ENCODE peak calls at places on chromosomes 5 and 9, in ten cellular contexts. One of them, this sample, is unnamed.

GRCh38 chr9:91422832-91423711 is 560 bp downstream of the NFIL3 start:
- DNase-seq in activated naive CD4-positive, alpha-beta T cell treated with anti-CD3 and anti-CD28 coated beads for 36 hours: peak
- DNase-seq in anterior cingulate cortex: peak
- DNase-seq in upper lobe of left lung: peak
- DNase-seq in GOT3: no peak
- DNase-seq in endothelial cell: peak
- DNase-seq in CD4-positive, CD25-positive, alpha-beta regulatory T cell: peak
- DNase-seq in GM12892: peak
- DNase-seq in GM10248: peak
- DNase-seq in HFFc6: peak
- DNase-seq in this sample: peak

GRCh38 chr5:137497396-137498290 is 1.5 kb downstream of the SPOCK1 start:
- DNase-seq in GM12892: no peak
- DNase-seq in CD4-positive, CD25-positive, alpha-beta regulatory T cell: no peak
- DNase-seq in activated naive CD4-positive, alpha-beta T cell treated with anti-CD3 and anti-CD28 coated beads for 36 hours: no peak
- DNase-seq in endothelial cell: no peak
- DNase-seq in anterior cingulate cortex: no peak
- DNase-seq in GM10248: no peak
- DNase-seq in HFFc6: peak
- DNase-seq in GOT3: no peak
- DNase-seq in upper lobe of left lung: no peak
- DNase-seq in this sample: no peak

GRCh38 chr5:568061-568781 is 43.9 kb upstream of the CEP72 start:
- DNase-seq in activated naive CD4-positive, alpha-beta T cell treated with anti-CD3 and anti-CD28 coated beads for 36 hours: no peak
- DNase-seq in GM10248: no peak
- DNase-seq in CD4-positive, CD25-positive, alpha-beta regulatory T cell: no peak
- DNase-seq in anterior cingulate cortex: no peak
- DNase-seq in GM12892: no peak
- DNase-seq in endothelial cell: no peak
- DNase-seq in HFFc6: no peak
- DNase-seq in upper lobe of left lung: no peak
- DNase-seq in GOT3: no peak
- DNase-seq in this sample: peak

GRCh38 chr9:26856413-26857032 is 36.1 kb downstream of the CAAP1 start:
- DNase-seq in endothelial cell: peak
- DNase-seq in anterior cingulate cortex: no peak
- DNase-seq in GM10248: peak
- DNase-seq in CD4-positive, CD25-positive, alpha-beta regulatory T cell: peak
- DNase-seq in GOT3: no peak
- DNase-seq in GM12892: no peak
- DNase-seq in HFFc6: peak
- DNase-seq in upper lobe of left lung: no peak
- DNase-seq in activated naive CD4-positive, alpha-beta T cell treated with anti-CD3 and anti-CD28 coated beads for 36 hours: peak
- DNase-seq in this sample: peak

GRCh38 chr5:160105686-160106085 is 13.6 kb downstream of the PWWP2A start:
- DNase-seq in GM12892: no peak
- DNase-seq in anterior cingulate cortex: no peak
- DNase-seq in CD4-positive, CD25-positive, alpha-beta regulatory T cell: peak
- DNase-seq in upper lobe of left lung: no peak
- DNase-seq in endothelial cell: no peak
- DNase-seq in GOT3: no peak
- DNase-seq in GM10248: peak
- DNase-seq in HFFc6: no peak
- DNase-seq in activated naive CD4-positive, alpha-beta T cell treated with anti-CD3 and anti-CD28 coated beads for 36 hours: no peak
- DNase-seq in this sample: no peak

GRCh38 chr9:103734471-103734870 is 359.6 kb upstream of the SMC2 start:
- DNase-seq in HFFc6: no peak
- DNase-seq in CD4-positive, CD25-positive, alpha-beta regulatory T cell: no peak
- DNase-seq in anterior cingulate cortex: no peak
- DNase-seq in GOT3: no peak
- DNase-seq in upper lobe of left lung: no peak
- DNase-seq in GM12892: no peak
- DNase-seq in GM10248: no peak
- DNase-seq in endothelial cell: no peak
- DNase-seq in activated naive CD4-positive, alpha-beta T cell treated with anti-CD3 and anti-CD28 coated beads for 36 hours: no peak
- DNase-seq in this sample: no peak

GRCh38 chr9:137463931-137464290 is 4.8 kb upstream of the NSMF start:
- DNase-seq in CD4-positive, CD25-positive, alpha-beta regulatory T cell: no peak
- DNase-seq in GM10248: no peak
- DNase-seq in anterior cingulate cortex: no peak
- DNase-seq in GM12892: no peak
- DNase-seq in endothelial cell: no peak
- DNase-seq in HFFc6: no peak
- DNase-seq in activated naive CD4-positive, alpha-beta T cell treated with anti-CD3 and anti-CD28 coated beads for 36 hours: no peak
- DNase-seq in GOT3: no peak
- DNase-seq in upper lobe of left lung: no peak
- DNase-seq in this sample: no peak

GRCh38 chr5:67405755-67406154 is 209.2 kb upstream of the CD180 start:
- DNase-seq in GM12892: no peak
- DNase-seq in GM10248: no peak
- DNase-seq in HFFc6: no peak
- DNase-seq in activated naive CD4-positive, alpha-beta T cell treated with anti-CD3 and anti-CD28 coated beads for 36 hours: no peak
- DNase-seq in endothelial cell: no peak
- DNase-seq in upper lobe of left lung: no peak
- DNase-seq in anterior cingulate cortex: no peak
- DNase-seq in CD4-positive, CD25-positive, alpha-beta regulatory T cell: no peak
- DNase-seq in GOT3: no peak
- DNase-seq in this sample: no peak

GRCh38 chr5:91474201-91474600 is 91.1 kb upstream of the ARRDC3 start:
- DNase-seq in anterior cingulate cortex: no peak
- DNase-seq in upper lobe of left lung: no peak
- DNase-seq in GM12892: no peak
- DNase-seq in GM10248: no peak
- DNase-seq in CD4-positive, CD25-positive, alpha-beta regulatory T cell: no peak
- DNase-seq in endothelial cell: no peak
- DNase-seq in activated naive CD4-positive, alpha-beta T cell treated with anti-CD3 and anti-CD28 coated beads for 36 hours: no peak
- DNase-seq in HFFc6: no peak
- DNase-seq in GOT3: no peak
- DNase-seq in this sample: no peak

GRCh38 chr5:141654298-141654697 is 3.1 kb upstream of the FCHSD1 start:
- DNase-seq in upper lobe of left lung: no peak
- DNase-seq in endothelial cell: no peak
- DNase-seq in GM12892: no peak
- DNase-seq in CD4-positive, CD25-positive, alpha-beta regulatory T cell: no peak
- DNase-seq in activated naive CD4-positive, alpha-beta T cell treated with anti-CD3 and anti-CD28 coated beads for 36 hours: no peak
- DNase-seq in HFFc6: peak
- DNase-seq in anterior cingulate cortex: no peak
- DNase-seq in GM10248: no peak
- DNase-seq in GOT3: no peak
- DNase-seq in this sample: no peak

GRCh38 chr5:167030500-167031120 is 1260.8 kb upstream of the WWC1 start:
- DNase-seq in GM12892: no peak
- DNase-seq in CD4-positive, CD25-positive, alpha-beta regulatory T cell: no peak
- DNase-seq in endothelial cell: peak
- DNase-seq in anterior cingulate cortex: no peak
- DNase-seq in activated naive CD4-positive, alpha-beta T cell treated with anti-CD3 and anti-CD28 coated beads for 36 hours: no peak
- DNase-seq in GM10248: peak
- DNase-seq in GOT3: no peak
- DNase-seq in upper lobe of left lung: no peak
- DNase-seq in HFFc6: no peak
- DNase-seq in this sample: no peak

GRCh38 chr5:98827161-98827560 is 53.7 kb downstream of the RGMB start:
- DNase-seq in anterior cingulate cortex: no peak
- DNase-seq in GM12892: no peak
- DNase-seq in HFFc6: peak
- DNase-seq in upper lobe of left lung: no peak
- DNase-seq in GM10248: no peak
- DNase-seq in GOT3: no peak
- DNase-seq in CD4-positive, CD25-positive, alpha-beta regulatory T cell: peak
- DNase-seq in activated naive CD4-positive, alpha-beta T cell treated with anti-CD3 and anti-CD28 coated beads for 36 hours: peak
- DNase-seq in endothelial cell: peak
- DNase-seq in this sample: no peak

GRCh38 chr9:33076360-33077004 is at the start of gene SMU1:
- DNase-seq in anterior cingulate cortex: peak
- DNase-seq in HFFc6: peak
- DNase-seq in GM10248: peak
- DNase-seq in CD4-positive, CD25-positive, alpha-beta regulatory T cell: peak
- DNase-seq in activated naive CD4-positive, alpha-beta T cell treated with anti-CD3 and anti-CD28 coated beads for 36 hours: peak
- DNase-seq in upper lobe of left lung: peak
- DNase-seq in GOT3: peak
- DNase-seq in endothelial cell: peak
- DNase-seq in GM12892: peak
- DNase-seq in this sample: peak

GRCh38 chr5:169831331-169831730 is 149.0 kb downstream of the INSYN2B start:
- DNase-seq in activated naive CD4-positive, alpha-beta T cell treated with anti-CD3 and anti-CD28 coated beads for 36 hours: no peak
- DNase-seq in GM10248: no peak
- DNase-seq in GOT3: no peak
- DNase-seq in CD4-positive, CD25-positive, alpha-beta regulatory T cell: no peak
- DNase-seq in anterior cingulate cortex: no peak
- DNase-seq in GM12892: no peak
- DNase-seq in upper lobe of left lung: no peak
- DNase-seq in endothelial cell: no peak
- DNase-seq in HFFc6: no peak
- DNase-seq in this sample: no peak

GRCh38 chr5:142096382-142096781 is 12.2 kb upstream of the NDFIP1 start:
- DNase-seq in HFFc6: no peak
- DNase-seq in anterior cingulate cortex: no peak
- DNase-seq in GM10248: no peak
- DNase-seq in activated naive CD4-positive, alpha-beta T cell treated with anti-CD3 and anti-CD28 coated beads for 36 hours: no peak
- DNase-seq in CD4-positive, CD25-positive, alpha-beta regulatory T cell: no peak
- DNase-seq in endothelial cell: no peak
- DNase-seq in GOT3: no peak
- DNase-seq in GM12892: no peak
- DNase-seq in upper lobe of left lung: no peak
- DNase-seq in this sample: no peak

GRCh38 chr5:14138608-14139540 is 4.3 kb upstream of the TRIO start:
- DNase-seq in activated naive CD4-positive, alpha-beta T cell treated with anti-CD3 and anti-CD28 coated beads for 36 hours: no peak
- DNase-seq in HFFc6: no peak
- DNase-seq in upper lobe of left lung: no peak
- DNase-seq in GM12892: no peak
- DNase-seq in GM10248: no peak
- DNase-seq in GOT3: no peak
- DNase-seq in anterior cingulate cortex: no peak
- DNase-seq in endothelial cell: no peak
- DNase-seq in CD4-positive, CD25-positive, alpha-beta regulatory T cell: no peak
- DNase-seq in this sample: no peak

GRCh38 chr5:32771037-32771436 is 59.9 kb downstream of the NPR3 start:
- DNase-seq in activated naive CD4-positive, alpha-beta T cell treated with anti-CD3 and anti-CD28 coated beads for 36 hours: no peak
- DNase-seq in GOT3: no peak
- DNase-seq in GM10248: no peak
- DNase-seq in HFFc6: no peak
- DNase-seq in GM12892: no peak
- DNase-seq in CD4-positive, CD25-positive, alpha-beta regulatory T cell: no peak
- DNase-seq in anterior cingulate cortex: no peak
- DNase-seq in endothelial cell: no peak
- DNase-seq in upper lobe of left lung: no peak
- DNase-seq in this sample: no peak

GRCh38 chr9:84780385-84780784 is 110.9 kb downstream of the NTRK2 start:
- DNase-seq in anterior cingulate cortex: no peak
- DNase-seq in upper lobe of left lung: no peak
- DNase-seq in GM10248: no peak
- DNase-seq in activated naive CD4-positive, alpha-beta T cell treated with anti-CD3 and anti-CD28 coated beads for 36 hours: no peak
- DNase-seq in GOT3: no peak
- DNase-seq in GM12892: no peak
- DNase-seq in CD4-positive, CD25-positive, alpha-beta regulatory T cell: no peak
- DNase-seq in endothelial cell: no peak
- DNase-seq in HFFc6: no peak
- DNase-seq in this sample: no peak

GRCh38 chr5:157860898-157861894 is 2.3 kb upstream of the CLINT1 start:
- DNase-seq in GOT3: no peak
- DNase-seq in HFFc6: no peak
- DNase-seq in activated naive CD4-positive, alpha-beta T cell treated with anti-CD3 and anti-CD28 coated beads for 36 hours: peak
- DNase-seq in CD4-positive, CD25-positive, alpha-beta regulatory T cell: peak
- DNase-seq in GM10248: peak
- DNase-seq in anterior cingulate cortex: no peak
- DNase-seq in endothelial cell: no peak
- DNase-seq in GM12892: peak
- DNase-seq in upper lobe of left lung: no peak
- DNase-seq in this sample: peak

GRCh38 chr5:103424008-103424407 is 138.6 kb downstream of the NUDT12 start:
- DNase-seq in GOT3: no peak
- DNase-seq in GM10248: no peak
- DNase-seq in anterior cingulate cortex: no peak
- DNase-seq in upper lobe of left lung: no peak
- DNase-seq in GM12892: no peak
- DNase-seq in endothelial cell: no peak
- DNase-seq in activated naive CD4-positive, alpha-beta T cell treated with anti-CD3 and anti-CD28 coated beads for 36 hours: no peak
- DNase-seq in CD4-positive, CD25-positive, alpha-beta regulatory T cell: no peak
- DNase-seq in HFFc6: peak
- DNase-seq in this sample: no peak

GRCh38 chr5:120517607-120518252 is 53.6 kb downstream of the PRR16 start:
- DNase-seq in upper lobe of left lung: no peak
- DNase-seq in anterior cingulate cortex: no peak
- DNase-seq in HFFc6: no peak
- DNase-seq in GM10248: no peak
- DNase-seq in GM12892: no peak
- DNase-seq in CD4-positive, CD25-positive, alpha-beta regulatory T cell: no peak
- DNase-seq in activated naive CD4-positive, alpha-beta T cell treated with anti-CD3 and anti-CD28 coated beads for 36 hours: no peak
- DNase-seq in GOT3: no peak
- DNase-seq in endothelial cell: no peak
- DNase-seq in this sample: no peak

GRCh38 chr5:39100851-39101396 is 26.7 kb upstream of the RICTOR start:
- DNase-seq in GM12892: no peak
- DNase-seq in GM10248: no peak
- DNase-seq in activated naive CD4-positive, alpha-beta T cell treated with anti-CD3 and anti-CD28 coated beads for 36 hours: no peak
- DNase-seq in HFFc6: peak
- DNase-seq in GOT3: no peak
- DNase-seq in upper lobe of left lung: no peak
- DNase-seq in CD4-positive, CD25-positive, alpha-beta regulatory T cell: no peak
- DNase-seq in anterior cingulate cortex: no peak
- DNase-seq in endothelial cell: no peak
- DNase-seq in this sample: no peak

GRCh38 chr9:129287595-129288305 is 109.7 kb upstream of the IER5L start:
- DNase-seq in GM10248: no peak
- DNase-seq in endothelial cell: no peak
- DNase-seq in anterior cingulate cortex: no peak
- DNase-seq in activated naive CD4-positive, alpha-beta T cell treated with anti-CD3 and anti-CD28 coated beads for 36 hours: no peak
- DNase-seq in GOT3: no peak
- DNase-seq in HFFc6: no peak
- DNase-seq in upper lobe of left lung: no peak
- DNase-seq in CD4-positive, CD25-positive, alpha-beta regulatory T cell: no peak
- DNase-seq in GM12892: no peak
- DNase-seq in this sample: peak

GRCh38 chr5:87308024-87308423 is 40.3 kb downstream of the RASA1 start:
- DNase-seq in HFFc6: no peak
- DNase-seq in GOT3: no peak
- DNase-seq in activated naive CD4-positive, alpha-beta T cell treated with anti-CD3 and anti-CD28 coated beads for 36 hours: no peak
- DNase-seq in upper lobe of left lung: no peak
- DNase-seq in GM12892: no peak
- DNase-seq in endothelial cell: no peak
- DNase-seq in anterior cingulate cortex: no peak
- DNase-seq in CD4-positive, CD25-positive, alpha-beta regulatory T cell: no peak
- DNase-seq in GM10248: no peak
- DNase-seq in this sample: no peak

GRCh38 chr9:117809751-117810150 is 105.5 kb downstream of the TLR4 start:
- DNase-seq in GOT3: no peak
- DNase-seq in GM12892: no peak
- DNase-seq in activated naive CD4-positive, alpha-beta T cell treated with anti-CD3 and anti-CD28 coated beads for 36 hours: no peak
- DNase-seq in endothelial cell: no peak
- DNase-seq in anterior cingulate cortex: no peak
- DNase-seq in upper lobe of left lung: no peak
- DNase-seq in GM10248: no peak
- DNase-seq in HFFc6: no peak
- DNase-seq in CD4-positive, CD25-positive, alpha-beta regulatory T cell: no peak
- DNase-seq in this sample: no peak

GRCh38 chr5:139474815-139475791 is 4.3 kb downstream of the SMIM33 start:
- DNase-seq in upper lobe of left lung: peak
- DNase-seq in activated naive CD4-positive, alpha-beta T cell treated with anti-CD3 and anti-CD28 coated beads for 36 hours: peak
- DNase-seq in anterior cingulate cortex: no peak
- DNase-seq in GM12892: no peak
- DNase-seq in GM10248: no peak
- DNase-seq in CD4-positive, CD25-positive, alpha-beta regulatory T cell: peak
- DNase-seq in HFFc6: peak
- DNase-seq in GOT3: no peak
- DNase-seq in endothelial cell: no peak
- DNase-seq in this sample: peak

GRCh38 chr5:175464414-175465233 is 13.7 kb upstream of the SFXN1 start:
- DNase-seq in CD4-positive, CD25-positive, alpha-beta regulatory T cell: peak
- DNase-seq in GM12892: no peak
- DNase-seq in GM10248: peak
- DNase-seq in activated naive CD4-positive, alpha-beta T cell treated with anti-CD3 and anti-CD28 coated beads for 36 hours: peak
- DNase-seq in HFFc6: peak
- DNase-seq in upper lobe of left lung: no peak
- DNase-seq in GOT3: no peak
- DNase-seq in anterior cingulate cortex: peak
- DNase-seq in endothelial cell: peak
- DNase-seq in this sample: peak

GRCh38 chr5:112240011-112240410 is 179.1 kb downstream of the EPB41L4A start:
- DNase-seq in endothelial cell: no peak
- DNase-seq in GOT3: no peak
- DNase-seq in GM12892: no peak
- DNase-seq in GM10248: no peak
- DNase-seq in anterior cingulate cortex: no peak
- DNase-seq in upper lobe of left lung: no peak
- DNase-seq in activated naive CD4-positive, alpha-beta T cell treated with anti-CD3 and anti-CD28 coated beads for 36 hours: no peak
- DNase-seq in CD4-positive, CD25-positive, alpha-beta regulatory T cell: no peak
- DNase-seq in HFFc6: no peak
- DNase-seq in this sample: no peak

This sample was measured in activated CD4-positive, alpha-beta memory T cell treated with anti-CD3 and anti-CD28 coated beads for 36 hours.